ENCODE peak calls at places on chromosomes 4 and X, in eight cellular contexts. One of them, this sample, is unnamed.

GRCh38 chr4:101651778-101652177 is 138.8 kb upstream of the BANK1 start:
- DNase-seq in spleen: no peak
- DNase-seq in heart left ventricle: peak
- DNase-seq in suprapubic skin: no peak
- DNase-seq in left ventricle myocardium inferior: peak
- DNase-seq in HCT116: no peak
- DNase-seq in AG10803: no peak
- DNase-seq in mammary epithelial cell: no peak
- DNase-seq in this sample: no peak

GRCh38 chr4:13088726-13089658 is 395.1 kb downstream of the RAB28 start:
- DNase-seq in spleen: no peak
- DNase-seq in left ventricle myocardium inferior: no peak
- DNase-seq in AG10803: peak
- DNase-seq in HCT116: no peak
- DNase-seq in suprapubic skin: no peak
- DNase-seq in heart left ventricle: no peak
- DNase-seq in mammary epithelial cell: no peak
- DNase-seq in this sample: no peak

GRCh38 chr4:15894923-15895411 is 43.6 kb downstream of the FGFBP1 start:
- DNase-seq in mammary epithelial cell: peak
- DNase-seq in HCT116: no peak
- DNase-seq in AG10803: peak
- DNase-seq in heart left ventricle: no peak
- DNase-seq in suprapubic skin: no peak
- DNase-seq in left ventricle myocardium inferior: no peak
- DNase-seq in spleen: no peak
- DNase-seq in this sample: peak

GRCh38 chr4:141646969-141647368 is 10.6 kb downstream of the IL15 start:
- DNase-seq in HCT116: no peak
- DNase-seq in AG10803: no peak
- DNase-seq in suprapubic skin: no peak
- DNase-seq in spleen: no peak
- DNase-seq in left ventricle myocardium inferior: no peak
- DNase-seq in mammary epithelial cell: peak
- DNase-seq in heart left ventricle: no peak
- DNase-seq in this sample: no peak

GRCh38 chr4:82629238-82630000 is 67.6 kb upstream of the TMEM150C start:
- DNase-seq in spleen: no peak
- DNase-seq in heart left ventricle: no peak
- DNase-seq in left ventricle myocardium inferior: no peak
- DNase-seq in AG10803: peak
- DNase-seq in mammary epithelial cell: peak
- DNase-seq in HCT116: no peak
- DNase-seq in suprapubic skin: no peak
- DNase-seq in this sample: peak

GRCh38 chr4:19947349-19947748 is 304.4 kb upstream of the SLIT2 start:
- DNase-seq in spleen: no peak
- DNase-seq in AG10803: peak
- DNase-seq in mammary epithelial cell: no peak
- DNase-seq in HCT116: no peak
- DNase-seq in heart left ventricle: no peak
- DNase-seq in suprapubic skin: no peak
- DNase-seq in left ventricle myocardium inferior: no peak
- DNase-seq in this sample: peak

GRCh38 chr4:150046728-150047217 is 31.5 kb upstream of the DCLK2 start:
- DNase-seq in heart left ventricle: no peak
- DNase-seq in spleen: no peak
- DNase-seq in suprapubic skin: no peak
- DNase-seq in HCT116: no peak
- DNase-seq in AG10803: no peak
- DNase-seq in mammary epithelial cell: no peak
- DNase-seq in left ventricle myocardium inferior: no peak
- DNase-seq in this sample: no peak

GRCh38 chr4:112086036-112086434 is 59.2 kb upstream of the FAM241A start:
- DNase-seq in mammary epithelial cell: no peak
- DNase-seq in AG10803: no peak
- DNase-seq in left ventricle myocardium inferior: no peak
- DNase-seq in suprapubic skin: no peak
- DNase-seq in spleen: no peak
- DNase-seq in HCT116: no peak
- DNase-seq in heart left ventricle: no peak
- DNase-seq in this sample: no peak

GRCh38 chr4:125085-125820 is 952 bp downstream of the ZNF718 start:
- DNase-seq in heart left ventricle: peak
- DNase-seq in AG10803: no peak
- DNase-seq in suprapubic skin: no peak
- DNase-seq in left ventricle myocardium inferior: peak
- DNase-seq in mammary epithelial cell: peak
- DNase-seq in spleen: peak
- DNase-seq in HCT116: no peak
- DNase-seq in this sample: peak

GRCh38 chr4:140047017-140047640 is 106.9 kb downstream of the MAML3 start:
- DNase-seq in suprapubic skin: no peak
- DNase-seq in left ventricle myocardium inferior: peak
- DNase-seq in spleen: no peak
- DNase-seq in AG10803: no peak
- DNase-seq in mammary epithelial cell: no peak
- DNase-seq in HCT116: no peak
- DNase-seq in heart left ventricle: peak
- DNase-seq in this sample: no peak

GRCh38 chrX:42466706-42467105 is 311.3 kb downstream of the PPP1R2C start:
- DNase-seq in HCT116: no peak
- DNase-seq in spleen: no peak
- DNase-seq in suprapubic skin: no peak
- DNase-seq in heart left ventricle: no peak
- DNase-seq in left ventricle myocardium inferior: no peak
- DNase-seq in mammary epithelial cell: peak
- DNase-seq in AG10803: no peak
- DNase-seq in this sample: no peak

GRCh38 chr4:82528074-82528473 is 33.7 kb downstream of the TMEM150C start:
- DNase-seq in spleen: no peak
- DNase-seq in suprapubic skin: no peak
- DNase-seq in AG10803: no peak
- DNase-seq in heart left ventricle: no peak
- DNase-seq in left ventricle myocardium inferior: no peak
- DNase-seq in HCT116: no peak
- DNase-seq in mammary epithelial cell: no peak
- DNase-seq in this sample: no peak

GRCh38 chr4:144582975-144583374 is 63.0 kb upstream of the HHIP start:
- DNase-seq in suprapubic skin: no peak
- DNase-seq in AG10803: no peak
- DNase-seq in spleen: no peak
- DNase-seq in heart left ventricle: no peak
- DNase-seq in HCT116: no peak
- DNase-seq in left ventricle myocardium inferior: no peak
- DNase-seq in mammary epithelial cell: no peak
- DNase-seq in this sample: no peak

GRCh38 chr4:144582105-144582850 is 63.7 kb upstream of the HHIP start:
- DNase-seq in suprapubic skin: no peak
- DNase-seq in spleen: no peak
- DNase-seq in mammary epithelial cell: peak
- DNase-seq in HCT116: no peak
- DNase-seq in heart left ventricle: no peak
- DNase-seq in AG10803: no peak
- DNase-seq in left ventricle myocardium inferior: no peak
- DNase-seq in this sample: no peak

GRCh38 chr4:144578681-144579080 is 67.3 kb upstream of the HHIP start:
- DNase-seq in heart left ventricle: no peak
- DNase-seq in spleen: no peak
- DNase-seq in AG10803: no peak
- DNase-seq in suprapubic skin: no peak
- DNase-seq in left ventricle myocardium inferior: no peak
- DNase-seq in mammary epithelial cell: no peak
- DNase-seq in HCT116: no peak
- DNase-seq in this sample: no peak

GRCh38 chr4:144580421-144580820 is 65.5 kb upstream of the HHIP start:
- DNase-seq in suprapubic skin: no peak
- DNase-seq in HCT116: no peak
- DNase-seq in left ventricle myocardium inferior: no peak
- DNase-seq in spleen: no peak
- DNase-seq in heart left ventricle: no peak
- DNase-seq in AG10803: no peak
- DNase-seq in mammary epithelial cell: no peak
- DNase-seq in this sample: no peak

DNA sequence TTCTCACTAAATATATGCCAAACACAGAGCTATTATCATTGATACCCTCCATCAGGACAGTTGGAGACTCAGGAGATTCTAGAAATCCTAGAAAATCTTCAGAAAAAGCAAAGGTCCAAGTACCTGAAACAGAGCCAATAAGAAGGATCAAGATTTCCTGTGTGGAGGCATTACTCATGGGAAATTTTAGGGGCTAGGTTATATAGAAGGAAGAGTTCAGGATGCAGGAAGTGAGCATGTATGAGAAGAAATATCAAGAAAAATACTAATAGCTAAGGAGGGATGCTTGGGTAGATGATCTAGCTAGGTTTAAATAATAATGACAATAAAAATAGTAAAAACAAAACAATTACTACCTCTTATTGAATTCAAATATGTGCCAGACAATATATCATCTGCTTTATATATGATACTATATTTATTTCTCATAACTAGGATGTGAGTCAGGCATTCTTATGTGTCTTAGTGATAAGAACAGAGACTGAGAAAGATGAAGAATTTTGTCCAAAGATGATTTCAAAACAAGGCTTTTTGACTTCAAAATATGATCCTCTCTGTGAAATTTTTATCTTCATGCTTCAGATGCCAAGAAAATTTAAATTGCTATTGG is 66.4 kb upstream of the HHIP start:
- DNase-seq in left ventricle myocardium inferior: no peak
- DNase-seq in mammary epithelial cell: peak
- DNase-seq in HCT116: no peak
- DNase-seq in spleen: no peak
- DNase-seq in AG10803: peak
- DNase-seq in heart left ventricle: no peak
- DNase-seq in suprapubic skin: no peak
- DNase-seq in this sample: peak
- H3K4me3 ChIP-seq in left ventricle myocardium inferior: no peak
- H3K4me3 ChIP-seq in mammary epithelial cell: no peak
- H3K4me3 ChIP-seq in HCT116: no peak
- H3K4me3 ChIP-seq in spleen: no peak
- H3K4me3 ChIP-seq in AG10803: no peak
- H3K4me3 ChIP-seq in heart left ventricle: no peak
- H3K4me3 ChIP-seq in suprapubic skin: no peak
- H3K4me3 ChIP-seq in this sample: no peak

GRCh38 chr4:80033581-80033980 is 39.4 kb downstream of the ANTXR2 start:
- DNase-seq in left ventricle myocardium inferior: no peak
- DNase-seq in spleen: no peak
- DNase-seq in heart left ventricle: no peak
- DNase-seq in suprapubic skin: no peak
- DNase-seq in HCT116: no peak
- DNase-seq in mammary epithelial cell: no peak
- DNase-seq in AG10803: no peak
- DNase-seq in this sample: no peak
- TF ChIP-seq CTCF in left ventricle myocardium inferior: peak
- TF ChIP-seq CTCF in spleen: no peak
- TF ChIP-seq CTCF in heart left ventricle: no peak
- TF ChIP-seq CTCF in suprapubic skin: no peak
- TF ChIP-seq CTCF in HCT116: peak
- TF ChIP-seq CTCF in mammary epithelial cell: peak
- TF ChIP-seq CTCF in AG10803: peak
- TF ChIP-seq CTCF in this sample: peak

GRCh38 chr4:86482851-86483490 is 111.1 kb upstream of the PTPN13 start:
- DNase-seq in mammary epithelial cell: no peak
- DNase-seq in HCT116: no peak
- DNase-seq in suprapubic skin: no peak
- DNase-seq in AG10803: no peak
- DNase-seq in heart left ventricle: no peak
- DNase-seq in spleen: no peak
- DNase-seq in left ventricle myocardium inferior: no peak
- DNase-seq in this sample: no peak
- H3K4me3 ChIP-seq in mammary epithelial cell: no peak
- H3K4me3 ChIP-seq in HCT116: no peak
- H3K4me3 ChIP-seq in suprapubic skin: no peak
- H3K4me3 ChIP-seq in AG10803: no peak
- H3K4me3 ChIP-seq in heart left ventricle: no peak
- H3K4me3 ChIP-seq in spleen: peak
- H3K4me3 ChIP-seq in left ventricle myocardium inferior: peak
- H3K4me3 ChIP-seq in this sample: no peak

DNA sequence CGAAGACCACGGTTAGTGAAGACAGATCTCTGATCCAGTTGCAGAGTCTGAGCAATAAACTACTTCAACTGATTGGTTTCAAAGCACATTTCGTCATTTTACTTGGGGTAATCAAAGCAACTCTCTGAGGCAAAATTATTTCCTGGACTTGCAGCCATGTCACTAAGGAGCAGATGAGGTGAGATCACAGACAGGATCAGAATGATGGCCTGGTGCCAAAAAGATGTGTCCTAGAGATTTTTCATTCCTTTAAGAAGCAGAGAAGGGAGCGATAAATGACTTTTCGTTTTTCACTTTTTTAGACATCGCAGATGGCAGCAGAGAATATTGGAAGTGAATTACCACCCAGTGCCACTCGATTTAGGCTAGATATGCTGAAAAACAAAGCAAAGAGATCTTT is 83.9 kb downstream of the PTTG2 start:
- DNase-seq in left ventricle myocardium inferior: no peak
- DNase-seq in suprapubic skin: no peak
- DNase-seq in mammary epithelial cell: no peak
- DNase-seq in AG10803: no peak
- DNase-seq in heart left ventricle: no peak
- DNase-seq in HCT116: no peak
- DNase-seq in spleen: no peak
- DNase-seq in this sample: no peak
- TF ChIP-seq CTCF in left ventricle myocardium inferior: no peak
- TF ChIP-seq CTCF in suprapubic skin: no peak
- TF ChIP-seq CTCF in mammary epithelial cell: no peak
- TF ChIP-seq CTCF in AG10803: no peak
- TF ChIP-seq CTCF in heart left ventricle: no peak
- TF ChIP-seq CTCF in HCT116: no peak
- TF ChIP-seq CTCF in spleen: no peak
- TF ChIP-seq CTCF in this sample: no peak

GRCh38 chrX:51891821-51892551 is 1.4 kb upstream of the MAGED1 start:
- DNase-seq in mammary epithelial cell: no peak
- DNase-seq in suprapubic skin: no peak
- DNase-seq in spleen: no peak
- DNase-seq in left ventricle myocardium inferior: peak
- DNase-seq in heart left ventricle: peak
- DNase-seq in HCT116: no peak
- DNase-seq in AG10803: peak
- DNase-seq in this sample: peak

GRCh38 chrX:51894697-51895336 is 1.4 kb downstream of the MAGED1 start:
- DNase-seq in HCT116: no peak
- DNase-seq in heart left ventricle: peak
- DNase-seq in mammary epithelial cell: no peak
- DNase-seq in AG10803: peak
- DNase-seq in left ventricle myocardium inferior: no peak
- DNase-seq in suprapubic skin: no peak
- DNase-seq in spleen: no peak
- DNase-seq in this sample: peak

GRCh38 chrX:51891245-51891644 is 2.2 kb upstream of the MAGED1 start:
- DNase-seq in heart left ventricle: no peak
- DNase-seq in HCT116: no peak
- DNase-seq in spleen: no peak
- DNase-seq in left ventricle myocardium inferior: no peak
- DNase-seq in mammary epithelial cell: no peak
- DNase-seq in suprapubic skin: no peak
- DNase-seq in AG10803: no peak
- DNase-seq in this sample: no peak

GRCh38 chrX:51893931-51894696 is 691 bp downstream of the MAGED1 start:
- DNase-seq in spleen: no peak
- DNase-seq in suprapubic skin: no peak
- DNase-seq in mammary epithelial cell: peak
- DNase-seq in HCT116: no peak
- DNase-seq in AG10803: peak
- DNase-seq in left ventricle myocardium inferior: no peak
- DNase-seq in heart left ventricle: peak
- DNase-seq in this sample: no peak

GRCh38 chrX:51892921-51893745 is at the start of gene MAGED1:
- DNase-seq in left ventricle myocardium inferior: peak
- DNase-seq in HCT116: no peak
- DNase-seq in spleen: peak
- DNase-seq in heart left ventricle: peak
- DNase-seq in AG10803: peak
- DNase-seq in mammary epithelial cell: peak
- DNase-seq in suprapubic skin: peak
- DNase-seq in this sample: peak
- H3K4me3 ChIP-seq in left ventricle myocardium inferior: peak
- H3K4me3 ChIP-seq in HCT116: no peak
- H3K4me3 ChIP-seq in spleen: peak
- H3K4me3 ChIP-seq in heart left ventricle: peak
- H3K4me3 ChIP-seq in AG10803: peak
- H3K4me3 ChIP-seq in mammary epithelial cell: peak
- H3K4me3 ChIP-seq in suprapubic skin: peak
- H3K4me3 ChIP-seq in this sample: peak

This sample was measured in fibroblast of villous mesenchyme.